ENCODE peak calls at places on chromosomes 16 and 17, in six cellular contexts. Y, S, Q, X, B and O are unnamed samples.

GRCh38 chr17:52828621-52829020 is 670.1 kb upstream of the CA10 start:
- DNase-seq in Y (no peak), S (no peak), Q (no peak), X (no peak), B (no peak), O (no peak)

GRCh38 chr17:19812407-19812806 is 55.3 kb downstream of the ULK2 start:
- DNase-seq in Y (no peak), S (no peak), Q (no peak), X (no peak), B (no peak), O (no peak)

GRCh38 chr16:85029413-85029794 is 1.8 kb downstream of the KIAA0513 start:
- DNase-seq in Y (peak; percentile 28), S (no peak), Q (no peak), X (no peak), B (no peak), O (no peak)

GRCh38 chr17:3788200-3788599 is 12.8 kb downstream of the ITGAE start:
- DNase-seq in Y (no peak), S (no peak), Q (no peak), X (no peak), B (no peak), O (no peak)

GRCh38 chr17:1110844-1111598 is 68.8 kb downstream of the ABR start:
- DNase-seq in Y (peak; percentile 70), S (no peak), Q (peak; percentile 94), X (peak; percentile 90), B (no peak), O (no peak)

GRCh38 chr17:69819316-69820087 is 255.5 kb upstream of the KCNJ16 start:
- DNase-seq in Y (no peak), S (no peak), Q (no peak), X (no peak), B (no peak), O (no peak)

GRCh38 chr16:58084635-58085034 is 44.5 kb downstream of the CFAP20 start:
- DNase-seq in Y (no peak), S (no peak), Q (no peak), X (no peak), B (no peak), O (no peak)

GRCh38 chr16:77574867-77575619 is 140.2 kb upstream of the ADAMTS18 start:
- DNase-seq in Y (no peak), S (no peak), Q (no peak), X (no peak), B (no peak), O (no peak)

GRCh38 chr16:85057212-85057889 is 29.8 kb downstream of the KIAA0513 start:
- DNase-seq in Y (peak; percentile 33), S (no peak), Q (no peak), X (no peak), B (peak; percentile 55), O (no peak)

GRCh38 chr17:73468221-73468620 is 156.4 kb upstream of the CDC42EP4 start:
- DNase-seq in Y (no peak), S (no peak), Q (no peak), X (no peak), B (no peak), O (no peak)

GRCh38 chr17:6381052-6381451 is 53.9 kb downstream of the AIPL1 start:
- DNase-seq in Y (no peak), S (no peak), Q (no peak), X (no peak), B (no peak), O (no peak)

GRCh38 chr16:49664221-49665215 is 191.4 kb downstream of the ZNF423 start:
- DNase-seq in Y (peak; percentile 41), S (no peak), Q (no peak), X (no peak), B (no peak), O (no peak)

GRCh38 chr16:55830658-55831294 is 2.1 kb downstream of the CES1 start:
- DNase-seq in Y (no peak), S (no peak), Q (no peak), X (no peak), B (no peak), O (no peak)

GRCh38 chr17:40984226-40984625 is at the start of gene KRT40:
- DNase-seq in Y (no peak), S (no peak), Q (no peak), X (no peak), B (no peak), O (no peak)

GRCh38 chr16:22400899-22401298 is 26.5 kb upstream of the CDR2 start:
- DNase-seq in Y (peak; percentile 9), S (no peak), Q (no peak), X (no peak), B (no peak), O (no peak)

GRCh38 chr16:68264128-68265077 is at the start of gene SLC7A6:
- DNase-seq in Y (peak; percentile 68), S (peak; percentile 60), Q (peak; percentile 94), X (peak; percentile 72), B (peak; percentile 76), O (peak; percentile 58)

GRCh38 chr17:38449364-38449763 is 21.1 kb downstream of the ARHGAP23 start:
- DNase-seq in Y (no peak), S (no peak), Q (no peak), X (no peak), B (peak; percentile 47), O (no peak)

GRCh38 chr16:10576390-10577304 is 3.8 kb downstream of the EMP2 start:
- DNase-seq in Y (no peak), S (no peak), Q (no peak), X (no peak), B (no peak), O (no peak)

GRCh38 chr17:79952915-79953314 is 82.8 kb downstream of the TBC1D16 start:
- DNase-seq in Y (no peak), S (no peak), Q (peak; percentile 61), X (no peak), B (no peak), O (no peak)

GRCh38 chr17:7293131-7293557 is 1.3 kb downstream of the YBX2 start:
- DNase-seq in Y (no peak), S (no peak), Q (no peak), X (no peak), B (no peak), O (no peak)

GRCh38 chr16:31530405-31530804 is 2.7 kb downstream of the AHSP start:
- DNase-seq in Y (no peak), S (no peak), Q (no peak), X (no peak), B (no peak), O (no peak)

GRCh38 chr17:65058615-65059014 is 2.1 kb upstream of the GNA13 start:
- DNase-seq in Y (no peak), S (no peak), Q (no peak), X (no peak), B (no peak), O (no peak)

DNA sequence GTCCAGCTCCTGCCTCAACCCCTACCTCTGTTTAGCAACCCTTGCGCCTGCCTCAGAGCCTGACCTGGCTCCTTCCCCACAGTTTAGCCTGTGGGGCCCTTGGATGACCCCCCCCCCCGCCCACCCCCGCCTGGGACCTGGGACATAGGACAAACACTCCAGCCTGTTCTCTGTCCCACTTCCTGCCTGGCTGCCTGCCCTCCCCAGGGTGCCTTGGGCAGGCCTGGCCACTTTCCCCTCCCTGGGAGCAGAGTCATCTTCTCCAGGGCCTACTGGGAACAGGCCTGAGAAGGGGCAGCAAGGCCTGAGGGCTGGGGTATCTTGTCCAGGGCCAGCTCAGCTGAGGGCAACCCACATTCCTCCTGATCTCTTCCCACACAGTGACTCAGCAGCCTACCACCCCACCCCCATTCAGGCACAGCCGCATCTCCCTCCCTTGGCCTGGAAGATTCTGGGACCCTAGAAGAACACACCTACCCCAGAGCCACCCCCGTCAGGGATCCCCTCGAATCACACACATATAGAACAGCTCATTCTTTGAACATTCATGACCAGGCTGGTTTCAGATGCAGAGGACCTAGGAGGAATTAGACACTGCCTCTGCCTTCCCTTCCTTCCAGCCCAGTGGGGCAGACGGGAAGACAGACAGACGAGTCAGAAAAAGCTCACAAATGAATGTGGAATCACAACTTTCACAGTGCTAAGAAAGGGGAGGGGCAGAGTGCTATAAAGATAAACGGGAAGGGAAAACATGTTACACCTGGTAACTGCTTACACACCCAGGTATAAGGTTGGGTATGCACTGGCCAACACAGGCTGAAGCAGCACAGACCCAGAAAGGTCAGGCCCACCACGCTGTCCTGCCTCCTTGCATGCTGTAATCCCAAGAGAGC is 6.0 kb downstream of the FHOD1 start:
- DNase-seq in Y (peak; percentile 70), S (peak; percentile 87), Q (no peak), X (peak; percentile 68), B (no peak), O (no peak)
- TF ChIP-seq CTCF in Y (no peak), S (no peak), Q (no peak), X (no peak), B (no peak), O (no peak)

DNA sequence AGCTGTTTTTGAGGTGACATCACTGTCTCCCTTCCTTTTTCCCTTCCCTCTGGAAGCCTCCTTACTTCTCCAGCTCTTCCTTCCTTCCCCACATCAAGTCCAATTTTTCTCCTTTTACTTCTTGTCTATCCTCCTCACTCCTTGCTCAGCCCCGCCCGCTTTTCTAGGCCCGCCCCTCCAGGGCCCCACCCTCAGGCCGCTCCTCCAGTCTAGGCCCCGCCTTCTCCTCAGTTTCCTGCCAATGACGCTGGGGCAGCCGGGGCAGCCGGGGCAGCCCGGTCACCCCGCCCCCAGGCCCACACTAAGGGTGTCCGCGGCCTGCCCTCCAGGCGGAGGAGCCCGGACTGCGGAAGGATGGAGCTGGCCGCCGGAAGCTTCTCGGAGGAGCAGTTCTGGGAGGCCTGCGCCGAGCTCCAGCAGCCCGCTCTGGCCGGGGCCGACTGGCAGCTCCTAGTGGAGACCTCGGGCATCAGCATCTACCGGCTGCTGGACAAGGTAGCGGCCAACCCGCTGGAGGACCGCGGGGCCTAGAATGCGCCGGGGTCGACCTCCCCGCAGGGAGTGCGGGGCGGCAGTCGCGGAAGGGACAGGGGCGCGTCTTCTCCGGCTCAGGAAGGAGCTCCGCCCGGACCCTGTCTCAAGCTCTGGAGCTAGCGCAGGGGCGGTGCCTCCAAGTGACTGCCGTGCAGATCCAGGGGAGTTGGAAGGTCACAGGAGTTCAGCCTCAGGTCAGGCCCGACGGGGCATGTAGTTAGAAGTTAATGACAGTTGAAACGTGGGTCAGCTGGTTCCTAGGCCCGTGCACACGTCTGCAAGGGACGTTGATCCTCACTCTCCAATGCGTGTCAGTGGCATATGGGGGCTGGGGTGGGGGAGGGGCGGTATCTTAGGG is at the start of gene PCTP:
- DNase-seq in Y (peak; percentile 95), S (peak; percentile 86), Q (peak; percentile 99), X (peak; percentile 95), B (peak; percentile 96), O (peak; percentile 83)
- TF ChIP-seq CTCF in Y (peak; percentile 33), S (no peak), Q (no peak), X (peak; percentile 42), B (no peak), O (no peak)

GRCh38 chr17:56845934-56846333 is 12.0 kb downstream of the DGKE start:
- DNase-seq in Y (no peak), S (no peak), Q (no peak), X (no peak), B (no peak), O (no peak)

GRCh38 chr17:56838687-56839086 is 4.7 kb downstream of the DGKE start:
- DNase-seq in Y (no peak), S (no peak), Q (no peak), X (no peak), B (no peak), O (no peak)

DNA sequence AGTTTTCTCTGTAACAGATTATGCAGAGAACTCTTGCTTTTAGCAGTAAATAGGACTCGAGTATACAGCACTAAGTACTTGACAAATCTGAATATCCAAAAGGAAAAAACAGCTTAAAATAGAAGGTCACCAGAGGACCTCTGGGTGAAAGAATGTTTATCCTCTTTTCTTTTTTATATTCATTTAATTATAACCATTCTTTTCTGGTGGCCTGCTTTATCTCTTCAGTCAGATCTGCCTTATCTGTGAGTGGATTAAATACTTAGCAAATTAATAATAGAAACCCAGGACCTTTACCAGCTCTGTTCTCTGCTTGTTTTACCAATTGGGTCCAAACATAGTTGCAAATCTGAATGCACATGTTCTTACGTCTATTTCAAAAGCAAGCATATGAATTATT is 8.6 kb downstream of the DGKE start:
- DNase-seq in Y (no peak), S (no peak), Q (no peak), X (no peak), B (no peak), O (no peak)
- TF ChIP-seq CTCF in Y (no peak), S (no peak), Q (no peak), X (no peak), B (no peak), O (no peak)

GRCh38 chr17:33106525-33107162 is 115.0 kb downstream of the SPACA3 start:
- DNase-seq in Y (no peak), S (no peak), Q (no peak), X (no peak), B (no peak), O (no peak)
- TF ChIP-seq CTCF in Y (no peak), S (no peak), Q (no peak), X (no peak), B (no peak), O (no peak)